ENCODE peak calls at places on chromosomes 6 and 20, in five cellular contexts. One of them, this sample, is unnamed.

GRCh38 chr6:33061987-33062386 is 11.5 kb downstream of the HLA-DPA1 start:
- DNase-seq in hypothalamus: no peak
- DNase-seq in head of caudate nucleus: no peak
- DNase-seq in HAP-1: no peak
- DNase-seq in activated CD8-positive, alpha-beta T cell treated with anti-CD3 and anti-CD28 coated beads, Interleukin-2, amount 10 ng/mL, durations not matched to agents 7 days and 5 days: no peak
- DNase-seq in this sample: no peak

GRCh38 chr6:149015224-149015876 is 268.5 kb downstream of the UST start:
- DNase-seq in HAP-1: no peak
- DNase-seq in activated CD8-positive, alpha-beta T cell treated with anti-CD3 and anti-CD28 coated beads, Interleukin-2, amount 10 ng/mL, durations not matched to agents 7 days and 5 days: no peak
- DNase-seq in hypothalamus: no peak
- DNase-seq in head of caudate nucleus: no peak
- DNase-seq in this sample: no peak

GRCh38 chr6:34982424-34982852 is 93.4 kb downstream of the ANKS1A start:
- DNase-seq in HAP-1: peak
- DNase-seq in hypothalamus: peak
- DNase-seq in head of caudate nucleus: peak
- DNase-seq in activated CD8-positive, alpha-beta T cell treated with anti-CD3 and anti-CD28 coated beads, Interleukin-2, amount 10 ng/mL, durations not matched to agents 7 days and 5 days: no peak
- DNase-seq in this sample: peak

GRCh38 chr6:131443514-131443913 is 129.5 kb upstream of the ARG1 start:
- DNase-seq in head of caudate nucleus: no peak
- DNase-seq in hypothalamus: no peak
- DNase-seq in HAP-1: no peak
- DNase-seq in activated CD8-positive, alpha-beta T cell treated with anti-CD3 and anti-CD28 coated beads, Interleukin-2, amount 10 ng/mL, durations not matched to agents 7 days and 5 days: peak
- DNase-seq in this sample: no peak

GRCh38 chr20:8693709-8694108 is 375.2 kb upstream of the PLCB4 start:
- DNase-seq in hypothalamus: no peak
- DNase-seq in HAP-1: peak
- DNase-seq in head of caudate nucleus: no peak
- DNase-seq in activated CD8-positive, alpha-beta T cell treated with anti-CD3 and anti-CD28 coated beads, Interleukin-2, amount 10 ng/mL, durations not matched to agents 7 days and 5 days: no peak
- DNase-seq in this sample: no peak

GRCh38 chr6:132247381-132248159 is 153.7 kb downstream of the MOXD1 start:
- DNase-seq in head of caudate nucleus: no peak
- DNase-seq in HAP-1: no peak
- DNase-seq in hypothalamus: no peak
- DNase-seq in activated CD8-positive, alpha-beta T cell treated with anti-CD3 and anti-CD28 coated beads, Interleukin-2, amount 10 ng/mL, durations not matched to agents 7 days and 5 days: no peak
- DNase-seq in this sample: no peak

GRCh38 chr6:63634630-63635029 is 972 bp upstream of the PHF3 start:
- DNase-seq in head of caudate nucleus: no peak
- DNase-seq in activated CD8-positive, alpha-beta T cell treated with anti-CD3 and anti-CD28 coated beads, Interleukin-2, amount 10 ng/mL, durations not matched to agents 7 days and 5 days: no peak
- DNase-seq in HAP-1: no peak
- DNase-seq in hypothalamus: no peak
- DNase-seq in this sample: no peak

GRCh38 chr6:46053034-46053933 is 37.6 kb upstream of the CLIC5 start:
- DNase-seq in head of caudate nucleus: no peak
- DNase-seq in hypothalamus: no peak
- DNase-seq in activated CD8-positive, alpha-beta T cell treated with anti-CD3 and anti-CD28 coated beads, Interleukin-2, amount 10 ng/mL, durations not matched to agents 7 days and 5 days: no peak
- DNase-seq in HAP-1: no peak
- DNase-seq in this sample: no peak

GRCh38 chr20:62583424-62583920 is 58.8 kb upstream of the SLCO4A1 start:
- DNase-seq in HAP-1: no peak
- DNase-seq in head of caudate nucleus: peak
- DNase-seq in hypothalamus: no peak
- DNase-seq in activated CD8-positive, alpha-beta T cell treated with anti-CD3 and anti-CD28 coated beads, Interleukin-2, amount 10 ng/mL, durations not matched to agents 7 days and 5 days: no peak
- DNase-seq in this sample: no peak

GRCh38 chr6:32168807-32169206 is 4.4 kb downstream of the EGFL8 start:
- DNase-seq in activated CD8-positive, alpha-beta T cell treated with anti-CD3 and anti-CD28 coated beads, Interleukin-2, amount 10 ng/mL, durations not matched to agents 7 days and 5 days: no peak
- DNase-seq in HAP-1: no peak
- DNase-seq in head of caudate nucleus: no peak
- DNase-seq in hypothalamus: no peak
- DNase-seq in this sample: no peak

GRCh38 chr6:21808045-21808470 is 214.5 kb downstream of the SOX4 start:
- DNase-seq in hypothalamus: no peak
- DNase-seq in activated CD8-positive, alpha-beta T cell treated with anti-CD3 and anti-CD28 coated beads, Interleukin-2, amount 10 ng/mL, durations not matched to agents 7 days and 5 days: no peak
- DNase-seq in head of caudate nucleus: no peak
- DNase-seq in HAP-1: no peak
- DNase-seq in this sample: no peak

GRCh38 chr20:57471496-57472210 is 53.3 kb downstream of the CTCFL start:
- DNase-seq in head of caudate nucleus: no peak
- DNase-seq in activated CD8-positive, alpha-beta T cell treated with anti-CD3 and anti-CD28 coated beads, Interleukin-2, amount 10 ng/mL, durations not matched to agents 7 days and 5 days: no peak
- DNase-seq in HAP-1: no peak
- DNase-seq in hypothalamus: no peak
- DNase-seq in this sample: no peak

GRCh38 chr6:27758471-27758870 is 153.7 kb downstream of the OR2B2 start:
- DNase-seq in activated CD8-positive, alpha-beta T cell treated with anti-CD3 and anti-CD28 coated beads, Interleukin-2, amount 10 ng/mL, durations not matched to agents 7 days and 5 days: no peak
- DNase-seq in hypothalamus: no peak
- DNase-seq in HAP-1: no peak
- DNase-seq in head of caudate nucleus: no peak
- DNase-seq in this sample: no peak

GRCh38 chr6:98525860-98526259 is 308.5 kb upstream of the POU3F2 start:
- DNase-seq in activated CD8-positive, alpha-beta T cell treated with anti-CD3 and anti-CD28 coated beads, Interleukin-2, amount 10 ng/mL, durations not matched to agents 7 days and 5 days: no peak
- DNase-seq in HAP-1: no peak
- DNase-seq in hypothalamus: no peak
- DNase-seq in head of caudate nucleus: no peak
- DNase-seq in this sample: no peak

GRCh38 chr6:3453410-3453809 is 3.4 kb downstream of the SLC22A23 start:
- DNase-seq in hypothalamus: no peak
- DNase-seq in head of caudate nucleus: no peak
- DNase-seq in activated CD8-positive, alpha-beta T cell treated with anti-CD3 and anti-CD28 coated beads, Interleukin-2, amount 10 ng/mL, durations not matched to agents 7 days and 5 days: no peak
- DNase-seq in HAP-1: no peak
- DNase-seq in this sample: no peak

GRCh38 chr6:34202329-34203201 is 34.1 kb upstream of the HMGA1 start:
- DNase-seq in activated CD8-positive, alpha-beta T cell treated with anti-CD3 and anti-CD28 coated beads, Interleukin-2, amount 10 ng/mL, durations not matched to agents 7 days and 5 days: no peak
- DNase-seq in head of caudate nucleus: no peak
- DNase-seq in HAP-1: no peak
- DNase-seq in hypothalamus: no peak
- DNase-seq in this sample: no peak

GRCh38 chr6:79949235-79949634 is 1.9 kb upstream of the ELOVL4 start:
- DNase-seq in hypothalamus: no peak
- DNase-seq in HAP-1: peak
- DNase-seq in head of caudate nucleus: peak
- DNase-seq in activated CD8-positive, alpha-beta T cell treated with anti-CD3 and anti-CD28 coated beads, Interleukin-2, amount 10 ng/mL, durations not matched to agents 7 days and 5 days: peak
- DNase-seq in this sample: peak

GRCh38 chr6:158492881-158493280 is 67.0 kb upstream of the TMEM181 start:
- DNase-seq in hypothalamus: no peak
- DNase-seq in head of caudate nucleus: no peak
- DNase-seq in HAP-1: no peak
- DNase-seq in activated CD8-positive, alpha-beta T cell treated with anti-CD3 and anti-CD28 coated beads, Interleukin-2, amount 10 ng/mL, durations not matched to agents 7 days and 5 days: no peak
- DNase-seq in this sample: no peak

GRCh38 chr6:131628726-131629125 is 684 bp upstream of the MED23 start:
- DNase-seq in hypothalamus: no peak
- DNase-seq in activated CD8-positive, alpha-beta T cell treated with anti-CD3 and anti-CD28 coated beads, Interleukin-2, amount 10 ng/mL, durations not matched to agents 7 days and 5 days: no peak
- DNase-seq in HAP-1: no peak
- DNase-seq in head of caudate nucleus: no peak
- DNase-seq in this sample: peak

GRCh38 chr6:159390384-159390783 is 221.2 kb downstream of the FNDC1 start:
- DNase-seq in head of caudate nucleus: no peak
- DNase-seq in HAP-1: no peak
- DNase-seq in activated CD8-positive, alpha-beta T cell treated with anti-CD3 and anti-CD28 coated beads, Interleukin-2, amount 10 ng/mL, durations not matched to agents 7 days and 5 days: no peak
- DNase-seq in hypothalamus: no peak
- DNase-seq in this sample: no peak

GRCh38 chr6:62681108-62681507 is 395.1 kb upstream of the KHDRBS2 start:
- DNase-seq in HAP-1: no peak
- DNase-seq in head of caudate nucleus: no peak
- DNase-seq in hypothalamus: no peak
- DNase-seq in activated CD8-positive, alpha-beta T cell treated with anti-CD3 and anti-CD28 coated beads, Interleukin-2, amount 10 ng/mL, durations not matched to agents 7 days and 5 days: no peak
- DNase-seq in this sample: no peak